ENCODE peak calls at places on chromosomes 3 and 15, in four cellular contexts. One of them, this sample, is unnamed.

GRCh38 chr15:90388462-90389182 is 580 bp downstream of the IQGAP1 start:
- DNase-seq in mesendoderm: peak; percentile 68
- DNase-seq in H1: no peak
- DNase-seq in H9: peak; percentile 50
- DNase-seq in this sample: peak; percentile 41

GRCh38 chr3:56980798-56981390 is 79.6 kb upstream of the SPATA12 start:
- DNase-seq in mesendoderm: peak; percentile 42
- DNase-seq in H1: no peak
- DNase-seq in H9: no peak
- DNase-seq in this sample: peak; percentile 99

GRCh38 chr3:24502690-24503089 is 8.0 kb upstream of the THRB start:
- DNase-seq in mesendoderm: no peak
- DNase-seq in H1: no peak
- DNase-seq in H9: no peak
- DNase-seq in this sample: no peak

GRCh38 chr15:96115642-96116041 is 214.9 kb upstream of the NR2F2 start:
- DNase-seq in mesendoderm: no peak
- DNase-seq in H1: no peak
- DNase-seq in H9: no peak
- DNase-seq in this sample: peak; percentile 75

GRCh38 chr3:118938183-118938961 is 96.3 kb downstream of the IGSF11 start:
- DNase-seq in mesendoderm: peak; percentile 45
- DNase-seq in H1: no peak
- DNase-seq in H9: no peak
- DNase-seq in this sample: peak; percentile 1

GRCh38 chr15:78372880-78373279 is 32.7 kb downstream of the CRABP1 start:
- DNase-seq in mesendoderm: no peak
- DNase-seq in H1: no peak
- DNase-seq in H9: peak; percentile 55
- DNase-seq in this sample: no peak

GRCh38 chr3:138188013-138188352 is 882 bp downstream of the ARMC8 start:
- DNase-seq in mesendoderm: no peak
- DNase-seq in H1: no peak
- DNase-seq in H9: no peak
- DNase-seq in this sample: peak; percentile 54

GRCh38 chr15:49096090-49096750 is 50.0 kb upstream of the SECISBP2L start:
- DNase-seq in mesendoderm: no peak
- DNase-seq in H1: no peak
- DNase-seq in H9: no peak
- DNase-seq in this sample: no peak

GRCh38 chr3:189530822-189531221 is 100.4 kb upstream of the TP63 start:
- DNase-seq in mesendoderm: no peak
- DNase-seq in H1: no peak
- DNase-seq in H9: no peak
- DNase-seq in this sample: no peak

GRCh38 chr3:117622130-117622841 is 912.7 kb downstream of the TUSC7 start:
- DNase-seq in mesendoderm: peak; percentile 29
- DNase-seq in H1: no peak
- DNase-seq in H9: no peak
- DNase-seq in this sample: peak; percentile 95

GRCh38 chr3:129501630-129502029 is 26.8 kb upstream of the RHO start:
- DNase-seq in mesendoderm: no peak
- DNase-seq in H1: no peak
- DNase-seq in H9: no peak
- DNase-seq in this sample: no peak

GRCh38 chr3:5428607-5429516 is 241.4 kb downstream of the EDEM1 start:
- DNase-seq in mesendoderm: no peak
- DNase-seq in H1: no peak
- DNase-seq in H9: no peak
- DNase-seq in this sample: no peak

GRCh38 chr3:32109256-32109655 is 2.8 kb downstream of the GPD1L start:
- DNase-seq in mesendoderm: peak; percentile 27
- DNase-seq in H1: no peak
- DNase-seq in H9: no peak
- DNase-seq in this sample: peak; percentile 39

GRCh38 chr3:163552659-163552966 is 1525.7 kb downstream of the SI start:
- DNase-seq in mesendoderm: no peak
- DNase-seq in H1: no peak
- DNase-seq in H9: no peak
- DNase-seq in this sample: no peak

GRCh38 chr3:52471371-52472238 is 16.2 kb downstream of the NISCH start:
- DNase-seq in mesendoderm: peak; percentile 46
- DNase-seq in H1: no peak
- DNase-seq in H9: peak; percentile 67
- DNase-seq in this sample: peak; percentile 30

GRCh38 chr3:174685796-174686195 is 173.3 kb upstream of the NAALADL2 start:
- DNase-seq in mesendoderm: no peak
- DNase-seq in H1: no peak
- DNase-seq in H9: no peak
- DNase-seq in this sample: no peak

GRCh38 chr3:28846948-28847527 is 433.8 kb upstream of the RBMS3 start:
- DNase-seq in mesendoderm: peak; percentile 28
- DNase-seq in H1: no peak
- DNase-seq in H9: no peak
- DNase-seq in this sample: no peak

GRCh38 chr3:156010829-156011228 is 109.5 kb upstream of the KCNAB1 start:
- DNase-seq in mesendoderm: peak; percentile 45
- DNase-seq in H1: no peak
- DNase-seq in H9: no peak
- DNase-seq in this sample: no peak

GRCh38 chr3:66797916-66798560 is 200.1 kb upstream of the KBTBD8 start:
- DNase-seq in mesendoderm: peak; percentile 34
- DNase-seq in H1: peak; percentile 78
- DNase-seq in H9: peak; percentile 83
- DNase-seq in this sample: peak; percentile 82

GRCh38 chr3:31532587-31533168 is at the start of gene STT3B:
- DNase-seq in mesendoderm: no peak
- DNase-seq in H1: peak; percentile 33
- DNase-seq in H9: peak; percentile 78
- DNase-seq in this sample: peak; percentile 75

GRCh38 chr15:35436422-35436821 is 109.5 kb downstream of the DPH6 start:
- DNase-seq in mesendoderm: no peak
- DNase-seq in H1: no peak
- DNase-seq in H9: no peak
- DNase-seq in this sample: no peak

GRCh38 chr3:177733233-177733632 is 536.0 kb upstream of the TBL1XR1 start:
- DNase-seq in mesendoderm: no peak
- DNase-seq in H1: no peak
- DNase-seq in H9: no peak
- DNase-seq in this sample: peak; percentile 21

GRCh38 chr3:169044341-169045113 is 619.0 kb downstream of the MECOM start:
- DNase-seq in mesendoderm: no peak
- DNase-seq in H1: no peak
- DNase-seq in H9: no peak
- DNase-seq in this sample: peak; percentile 85

GRCh38 chr15:51649659-51650521 is 27.3 kb upstream of the DMXL2 start:
- DNase-seq in mesendoderm: peak; percentile 71
- DNase-seq in H1: no peak
- DNase-seq in H9: no peak
- DNase-seq in this sample: peak; percentile 79

DNA sequence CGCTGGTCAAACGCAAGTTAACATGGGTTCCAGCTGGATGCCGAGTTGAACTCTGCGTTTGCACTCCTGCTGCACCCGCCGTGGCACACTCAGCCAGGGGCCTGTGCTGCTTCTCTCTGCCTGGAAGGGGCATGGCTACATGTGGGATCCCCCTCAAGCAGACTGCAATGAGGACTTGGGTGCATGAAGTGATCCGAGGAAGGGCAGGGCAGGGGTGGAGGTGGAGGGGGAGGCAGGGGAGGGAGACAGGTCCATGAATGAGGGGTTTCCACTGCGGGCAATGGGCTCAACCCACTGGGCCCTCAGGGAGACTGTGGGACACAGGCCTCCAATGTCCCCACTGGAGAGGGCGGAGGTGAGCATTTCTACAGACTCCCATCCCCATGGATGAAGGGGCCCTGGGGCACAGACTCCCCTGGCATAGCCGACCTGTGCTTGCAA is 141.6 kb upstream of the MEF2A start:
- DNase-seq in mesendoderm: no peak
- DNase-seq in H1: no peak
- DNase-seq in H9: no peak
- DNase-seq in this sample: no peak
- H3K23ac ChIP-seq in mesendoderm: no peak overlapping the region
- H3K23ac ChIP-seq in H1: no peak overlapping the region
- H3K23ac ChIP-seq in H9: no peak overlapping the region
- H3K23ac ChIP-seq in this sample: no peak overlapping the region

GRCh38 chr3:143634991-143635390 is 213.3 kb downstream of the SLC9A9 start:
- DNase-seq in mesendoderm: no peak
- DNase-seq in H1: no peak
- DNase-seq in H9: no peak
- DNase-seq in this sample: no peak
- H4K5ac ChIP-seq in mesendoderm: no peak overlapping the region
- H4K5ac ChIP-seq in H1: no peak overlapping the region
- H4K5ac ChIP-seq in H9: no peak overlapping the region
- H4K5ac ChIP-seq in this sample: no peak overlapping the region

GRCh38 chr15:45703670-45704328 is 69.0 kb downstream of the SQOR start:
- DNase-seq in mesendoderm: peak; percentile 74
- DNase-seq in H1: no peak
- DNase-seq in H9: peak; percentile 73
- DNase-seq in this sample: no peak

GRCh38 chr15:45702041-45702440 is 67.2 kb downstream of the SQOR start:
- DNase-seq in mesendoderm: no peak
- DNase-seq in H1: no peak
- DNase-seq in H9: no peak
- DNase-seq in this sample: no peak

GRCh38 chr15:45705510-45706473 is 71.0 kb downstream of the SQOR start:
- DNase-seq in mesendoderm: peak; percentile 89
- DNase-seq in H1: peak; percentile 68
- DNase-seq in H9: peak; percentile 86
- DNase-seq in this sample: peak; percentile 86

GRCh38 chr15:45701108-45701507 is 66.3 kb downstream of the SQOR start:
- DNase-seq in mesendoderm: no peak
- DNase-seq in H1: no peak
- DNase-seq in H9: no peak
- DNase-seq in this sample: no peak

DNA sequence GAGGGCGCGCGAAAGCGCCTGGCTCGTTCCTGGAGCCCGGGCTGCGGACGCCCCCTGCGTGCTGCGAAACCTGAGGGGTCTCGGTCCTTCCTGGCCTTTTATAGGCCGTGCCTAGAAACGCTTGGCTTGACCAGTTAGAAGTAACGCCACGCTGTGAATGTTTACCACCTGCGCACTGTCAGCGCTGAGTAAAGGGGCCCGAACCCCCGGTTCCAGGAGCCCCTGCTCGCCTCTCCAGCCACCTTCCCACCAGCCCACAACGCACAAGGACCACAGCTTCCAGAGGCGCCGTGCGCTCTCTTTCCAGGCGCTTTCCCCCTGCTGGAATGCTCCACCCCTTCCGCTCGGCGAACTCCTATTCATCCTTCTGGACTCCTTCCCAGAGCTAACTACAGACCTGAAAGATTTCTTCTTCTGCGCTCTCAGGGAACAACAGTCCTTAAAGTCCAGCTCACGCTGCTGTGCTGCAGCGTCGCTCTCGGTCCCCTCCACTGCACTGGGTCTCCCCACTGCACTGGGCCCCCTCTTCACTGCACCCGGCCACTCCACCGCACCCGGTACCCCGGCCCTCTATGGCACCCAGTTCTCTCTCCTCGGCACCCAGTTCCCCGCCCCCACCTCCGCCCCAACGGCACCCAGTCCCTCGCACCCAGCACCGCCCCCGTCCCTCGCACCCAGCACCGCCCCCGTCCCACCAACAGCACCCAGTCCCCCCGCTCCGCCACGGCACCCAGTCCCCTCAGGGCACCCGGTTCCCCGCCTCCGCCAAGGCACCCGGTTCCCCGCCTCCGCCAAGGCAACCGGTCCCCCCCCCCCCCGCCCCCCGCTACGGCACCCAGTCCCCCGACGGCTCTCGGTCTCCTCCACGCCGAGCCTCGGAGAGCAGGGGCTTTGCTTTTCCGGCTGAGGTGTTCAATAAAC is 69.8 kb downstream of the SQOR start:
- DNase-seq in mesendoderm: peak; percentile 84
- DNase-seq in H1: no peak
- DNase-seq in H9: peak; percentile 86
- DNase-seq in this sample: peak; percentile 37
- H3K23ac ChIP-seq in mesendoderm: no peak overlapping the region
- H3K23ac ChIP-seq in H1: no peak overlapping the region
- H3K23ac ChIP-seq in H9: no peak overlapping the region
- H3K23ac ChIP-seq in this sample: peak overlapping the region; percentile 4

DNA sequence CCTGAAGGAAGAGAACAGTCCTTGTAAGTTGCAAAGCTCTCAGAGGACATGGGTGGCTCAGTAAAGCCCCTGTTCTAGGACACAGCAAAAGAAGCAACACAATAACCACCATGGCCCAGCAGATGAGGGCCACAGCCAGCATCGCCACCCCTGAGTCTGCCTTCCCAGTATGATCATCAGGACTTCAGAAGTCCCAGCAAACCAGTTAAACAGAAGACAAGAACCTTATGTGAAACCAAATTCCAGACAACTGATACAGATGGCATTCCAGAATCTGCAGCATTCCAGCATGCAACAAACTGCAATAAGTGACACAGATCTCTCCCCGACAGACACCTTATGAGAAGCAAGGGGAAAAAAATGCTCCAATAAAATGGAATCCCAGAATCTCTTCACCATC is 30.4 kb downstream of the SPINK8 start:
- DNase-seq in mesendoderm: no peak
- DNase-seq in H1: no peak
- DNase-seq in H9: no peak
- DNase-seq in this sample: no peak
- H4K5ac ChIP-seq in mesendoderm: no peak overlapping the region
- H4K5ac ChIP-seq in H1: no peak overlapping the region
- H4K5ac ChIP-seq in H9: no peak overlapping the region
- H4K5ac ChIP-seq in this sample: no peak overlapping the region

DNA sequence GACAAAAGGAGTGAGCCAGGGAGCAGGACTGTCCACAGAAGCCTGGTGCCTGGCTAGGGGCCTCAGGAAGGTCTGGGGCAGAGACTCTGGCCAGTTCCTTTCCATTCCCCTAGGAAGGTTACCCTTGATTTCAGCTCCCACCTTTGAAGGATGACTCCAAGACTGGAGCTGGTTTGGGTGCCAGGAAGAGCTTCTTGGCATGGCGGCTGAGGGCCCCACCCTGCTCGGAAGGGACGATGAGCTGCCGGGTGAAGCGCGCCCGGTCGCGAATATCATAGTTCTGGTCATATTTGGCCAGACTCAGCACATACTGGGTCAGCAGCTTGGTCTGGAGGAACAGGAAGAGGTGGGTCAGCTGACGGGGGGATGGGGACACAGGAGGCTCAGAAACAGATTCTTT is 19.4 kb upstream of the CPEB1 start:
- DNase-seq in mesendoderm: no peak
- DNase-seq in H1: no peak
- DNase-seq in H9: no peak
- DNase-seq in this sample: no peak
- H3K23ac ChIP-seq in mesendoderm: no peak overlapping the region
- H3K23ac ChIP-seq in H1: no peak overlapping the region
- H3K23ac ChIP-seq in H9: no peak overlapping the region
- H3K23ac ChIP-seq in this sample: no peak overlapping the region

GRCh38 chr3:88283242-88283592 is 133.5 kb downstream of the C3orf38 start:
- DNase-seq in mesendoderm: no peak
- DNase-seq in H1: no peak
- DNase-seq in H9: no peak
- DNase-seq in this sample: no peak

GRCh38 chr3:88280326-88280725 is 130.6 kb downstream of the C3orf38 start:
- DNase-seq in mesendoderm: no peak
- DNase-seq in H1: no peak
- DNase-seq in H9: no peak
- DNase-seq in this sample: no peak

GRCh38 chr3:88282519-88283241 is 132.9 kb downstream of the C3orf38 start:
- DNase-seq in mesendoderm: no peak
- DNase-seq in H1: no peak
- DNase-seq in H9: no peak
- DNase-seq in this sample: no peak
- H4K5ac ChIP-seq in mesendoderm: no peak overlapping the region
- H4K5ac ChIP-seq in H1: no peak overlapping the region
- H4K5ac ChIP-seq in H9: no peak overlapping the region
- H4K5ac ChIP-seq in this sample: no peak overlapping the region

This sample was measured in IMR-90.